ENCODE peak calls at places on chromosomes 13 and 19, in eight cellular contexts. C is AG08396; K is IMR-90; D is stimulated activated CD8-positive, alpha-beta memory T cell treated with anti-CD3 and anti-CD28 coated beads, Interleukin-2, amount 100 ng/mL, for 48 hours; G is BJ; V is amniotic stem cell; M is GM23248; Z is EL. R is an unnamed sample.

GRCh38 chr19:9857076-9857721 is 22.1 kb downstream of the PIN1 start:
- DNase-seq in G (no peak), Z (no peak), D (no peak), V (no peak), K (no peak), M (no peak), C (no peak), R (no peak)

GRCh38 chr19:5672708-5673459 is 7.4 kb downstream of the MICOS13 start:
- DNase-seq in G (no peak), K (no peak), C (no peak), V (no peak), M (no peak), Z (no peak), D (no peak), R (no peak)

GRCh38 chr19:8174706-8175105 is 25.3 kb upstream of the FBN3 start:
- DNase-seq in G (no peak), V (no peak), D (no peak), Z (peak), K (peak), C (no peak), M (no peak), R (no peak)

GRCh38 chr13:22061371-22061805 is 390.5 kb downstream of the FGF9 start:
- DNase-seq in Z (no peak), D (peak), M (no peak), C (no peak), G (no peak), V (no peak), K (no peak), R (no peak)

GRCh38 chr13:45063261-45063870 is 56.9 kb upstream of the GTF2F2 start:
- DNase-seq in G (no peak), Z (peak), K (peak), D (no peak), M (peak), C (peak), V (no peak), R (no peak)

GRCh38 chr19:54021363-54021762 is 29.9 kb downstream of the CACNG6 start:
- DNase-seq in M (no peak), Z (no peak), V (no peak), K (no peak), C (no peak), D (no peak), G (no peak), R (no peak)

GRCh38 chr19:10074153-10074552 is 12.0 kb upstream of the SHFL start:
- DNase-seq in Z (peak), D (no peak), C (no peak), G (no peak), V (no peak), M (peak), K (peak), R (no peak)

GRCh38 chr19:38849746-38850230 is at the start of gene HNRNPL:
- DNase-seq in Z (no peak), D (peak), G (no peak), M (no peak), K (no peak), V (no peak), C (peak), R (no peak)

GRCh38 chr13:80988752-80989151 is 647.8 kb upstream of the SPRY2 start:
- DNase-seq in C (no peak), D (no peak), M (no peak), Z (no peak), K (no peak), G (no peak), V (no peak), R (no peak)

GRCh38 chr13:58547419-58547818 is 915.9 kb downstream of the PCDH17 start:
- DNase-seq in D (no peak), K (no peak), C (no peak), G (no peak), M (no peak), Z (no peak), V (no peak), R (no peak)

GRCh38 chr19:1130801-1131717 is 27.3 kb downstream of the GPX4 start:
- DNase-seq in Z (peak), M (peak), K (no peak), G (no peak), C (peak), D (no peak), V (no peak), R (no peak)

GRCh38 chr13:22648325-22648758 is 532.4 kb upstream of the SGCG start:
- DNase-seq in G (no peak), M (no peak), C (no peak), D (no peak), Z (no peak), K (no peak), V (no peak), R (no peak)

GRCh38 chr13:104106705-104107393 is 1040.6 kb upstream of the SLC10A2 start:
- DNase-seq in Z (no peak), G (no peak), C (no peak), K (peak), V (no peak), M (no peak), D (no peak), R (no peak)

GRCh38 chr19:13396256-13397080 is 109.8 kb downstream of the CACNA1A start:
- DNase-seq in D (no peak), K (peak), G (peak), M (peak), V (no peak), Z (peak), C (peak), R (peak)

GRCh38 chr19:22422220-22422619 is at the start of gene ZNF98:
- DNase-seq in G (no peak), V (no peak), C (no peak), K (no peak), M (no peak), Z (no peak), D (no peak), R (no peak)

GRCh38 chr13:51613535-51613934 is 29.3 kb downstream of the WDFY2 start:
- DNase-seq in M (no peak), D (no peak), G (no peak), V (no peak), C (no peak), K (no peak), Z (no peak), R (no peak)

GRCh38 chr13:51590966-51591627 is 6.8 kb downstream of the WDFY2 start:
- DNase-seq in C (peak), D (no peak), Z (peak), M (peak), G (peak), K (peak), V (peak), R (peak)

GRCh38 chr19:45254044-45254531 is 3.0 kb downstream of the MARK4 start:
- DNase-seq in K (no peak), Z (no peak), C (no peak), M (peak), D (no peak), G (no peak), V (no peak), R (no peak)

GRCh38 chr13:112711528-112712265 is 21.9 kb downstream of the ATP11A start:
- DNase-seq in V (peak), K (peak), C (peak), D (no peak), M (peak), Z (peak), G (peak), R (peak)

GRCh38 chr19:1154731-1155351 is 19.2 kb downstream of the SBNO2 start:
- DNase-seq in D (no peak), G (peak), C (peak), Z (peak), M (peak), K (peak), V (peak), R (peak)

GRCh38 chr19:6501740-6502648 is at the start of gene TUBB4A:
- DNase-seq in K (no peak), Z (no peak), V (no peak), C (no peak), D (peak), G (no peak), M (no peak), R (no peak)

GRCh38 chr19:12647047-12647446 is 19.5 kb downstream of the MAN2B1 start:
- DNase-seq in C (no peak), K (no peak), D (no peak), V (no peak), G (no peak), M (no peak), Z (no peak), R (no peak)

GRCh38 chr13:26590379-26590778 is 32.9 kb downstream of the WASF3 start:
- DNase-seq in C (no peak), V (no peak), K (no peak), G (no peak), Z (no peak), D (no peak), M (no peak), R (no peak)

GRCh38 chr13:24670927-24671326 is 9.3 kb upstream of the ATP12A start:
- DNase-seq in D (no peak), G (no peak), C (no peak), V (no peak), M (peak), Z (peak), K (no peak), R (no peak)

GRCh38 chr13:65594255-65594654 is 1635.9 kb downstream of the PCDH9 start:
- DNase-seq in M (peak), K (peak), D (no peak), G (no peak), Z (peak), V (no peak), C (no peak), R (no peak)